ENCODE peak calls at places on chromosomes 5 and 9, in eight cellular contexts. M, T, U, H, F, P, L and I are unnamed samples.

GRCh38 chr9:97934321-97935115 is 3.5 kb downstream of the HEMGN start:
- DNase-seq in L (no peak), T (no peak), P (no peak), H (no peak), U (no peak), M (no peak), F (no peak), I (no peak)

GRCh38 chr9:29449294-29449693 is 1876.0 kb upstream of the C9orf72 start:
- DNase-seq in P (no peak), H (peak; percentile 39), L (no peak), T (no peak), U (no peak), F (no peak), M (no peak), I (no peak)

GRCh38 chr5:6419340-6419852 is 29.3 kb upstream of the UBE2QL1 start:
- DNase-seq in M (no peak), T (no peak), U (no peak), L (no peak), F (no peak), P (no peak), H (no peak), I (no peak)

GRCh38 chr9:124771867-124772621 is 933 bp upstream of the NR6A1 start:
- DNase-seq in P (peak; percentile 29), F (no peak), M (no peak), T (peak; percentile 72), U (no peak), H (peak; percentile 53), L (peak; percentile 63), I (peak; percentile 72)

GRCh38 chr5:57434227-57434640 is 48.4 kb downstream of the ACTBL2 start:
- DNase-seq in T (no peak), P (no peak), U (no peak), L (no peak), F (no peak), M (no peak), H (no peak), I (no peak)

GRCh38 chr5:127312131-127312530 is 21.5 kb downstream of the MEGF10 start:
- DNase-seq in P (no peak), M (no peak), U (no peak), T (no peak), F (no peak), L (no peak), H (no peak), I (no peak)

GRCh38 chr9:40925149-40925548 is 203.3 kb downstream of the FOXD4L6 start:
- DNase-seq in H (no peak), P (no peak), T (no peak), L (no peak), U (no peak), M (no peak), F (no peak), I (no peak)

GRCh38 chr5:92126182-92126581 is 743.1 kb upstream of the ARRDC3 start:
- DNase-seq in P (no peak), M (no peak), L (no peak), F (no peak), T (no peak), U (no peak), H (no peak), I (no peak)

GRCh38 chr5:37860206-37860605 is 20.4 kb upstream of the GDNF start:
- DNase-seq in F (no peak), P (no peak), U (no peak), M (no peak), H (no peak), T (no peak), L (no peak), I (no peak)

GRCh38 chr5:72682561-72682960 is 133.9 kb upstream of the TNPO1 start:
- DNase-seq in F (no peak), T (no peak), L (no peak), M (no peak), U (no peak), P (no peak), H (no peak), I (no peak)

GRCh38 chr5:132000677-132001453 is 10.6 kb downstream of the ACSL6 start:
- DNase-seq in U (no peak), T (no peak), P (peak; percentile 35), F (no peak), L (no peak), M (no peak), H (no peak), I (no peak)

GRCh38 chr5:106397700-106398099 is 1273.0 kb downstream of the EFNA5 start:
- DNase-seq in T (no peak), F (no peak), U (peak; percentile 95), H (no peak), M (no peak), L (peak; percentile 89), P (no peak), I (no peak)

GRCh38 chr5:154276932-154277331 is 86.4 kb downstream of the GALNT10 start:
- DNase-seq in L (no peak), H (no peak), F (no peak), T (no peak), U (peak; percentile 92), P (no peak), M (no peak), I (no peak)

GRCh38 chr5:138927979-138928378 is 52.8 kb upstream of the LRRTM2 start:
- DNase-seq in L (no peak), T (no peak), M (no peak), U (no peak), H (no peak), F (no peak), P (no peak), I (no peak)

GRCh38 chr5:159021360-159022177 is 78.1 kb downstream of the EBF1 start:
- DNase-seq in L (no peak), T (no peak), M (no peak), H (peak; percentile 8), U (no peak), F (no peak), P (no peak), I (no peak)

GRCh38 chr9:32426278-32426939 is 42.0 kb downstream of the ACO1 start:
- DNase-seq in L (no peak), M (no peak), P (no peak), T (no peak), U (peak; percentile 84), F (no peak), H (no peak), I (no peak)

GRCh38 chr5:77629553-77630245 is 8.8 kb downstream of the OTP start:
- DNase-seq in T (no peak), P (no peak), L (no peak), F (no peak), U (no peak), M (no peak), H (peak; percentile 63), I (peak; percentile 60)

GRCh38 chr5:169300468-169301385 is at the start of gene SLIT3:
- DNase-seq in P (no peak), H (peak; percentile 42), M (no peak), T (no peak), U (peak; percentile 52), L (no peak), F (no peak), I (peak; percentile 35)

GRCh38 chr9:133048595-133048994 is 13.2 kb upstream of the CEL start:
- DNase-seq in H (no peak), U (no peak), M (no peak), L (peak; percentile 3), P (no peak), T (no peak), F (no peak), I (no peak)

GRCh38 chr9:36450110-36450732 is 50.2 kb upstream of the RNF38 start:
- DNase-seq in H (peak; percentile 31), P (no peak), U (peak; percentile 38), L (peak; percentile 22), F (no peak), M (no peak), T (no peak), I (peak; percentile 29)

GRCh38 chr5:33834334-33834733 is 57.5 kb downstream of the ADAMTS12 start:
- DNase-seq in P (no peak), L (no peak), M (no peak), H (no peak), T (no peak), U (no peak), F (no peak), I (no peak)

GRCh38 chr5:1479581-1480188 is 34.4 kb upstream of the SLC6A3 start:
- DNase-seq in H (no peak), U (no peak), F (peak; percentile 23), L (no peak), P (peak; percentile 33), M (no peak), T (peak; percentile 66), I (peak; percentile 78)

GRCh38 chr9:20684865-20685696 is 1.0 kb downstream of the FOCAD start:
- DNase-seq in H (no peak), M (no peak), L (no peak), T (no peak), F (no peak), P (no peak), U (peak; percentile 51), I (no peak)

GRCh38 chr5:159774476-159775031 is 141.7 kb upstream of the ADRA1B start:
- DNase-seq in T (no peak), L (no peak), U (no peak), H (no peak), F (no peak), M (no peak), P (no peak), I (no peak)

GRCh38 chr9:129571298-129572051 is 49.4 kb downstream of the C9orf50 start:
- DNase-seq in M (no peak), T (no peak), F (no peak), L (no peak), U (no peak), H (no peak), P (no peak), I (no peak)

GRCh38 chr9:34337404-34337803 is 8.0 kb downstream of the NUDT2 start:
- DNase-seq in F (no peak), L (no peak), M (no peak), T (no peak), U (no peak), H (no peak), P (no peak), I (no peak)

GRCh38 chr5:132463808-132464154 is 26.8 kb downstream of the IRF1 start:
- DNase-seq in H (no peak), L (no peak), F (no peak), U (no peak), M (no peak), P (no peak), T (no peak), I (no peak)

GRCh38 chr9:125608488-125609224 is 98.4 kb downstream of the MAPKAP1 start:
- DNase-seq in H (peak; percentile 17), L (no peak), F (no peak), M (no peak), P (no peak), U (no peak), T (no peak), I (no peak)

GRCh38 chr5:79707535-79707934 is 17.9 kb downstream of the CMYA5 start:
- DNase-seq in F (no peak), H (no peak), L (no peak), P (no peak), T (peak; percentile 11), M (no peak), U (no peak), I (no peak)

GRCh38 chr9:93965830-93966577 is 10.8 kb upstream of the BARX1 start:
- DNase-seq in U (no peak), H (no peak), T (no peak), P (no peak), F (no peak), L (no peak), M (no peak), I (peak; percentile 7)

GRCh38 chr9:129936222-129936621 is 101.0 kb downstream of the USP20 start:
- DNase-seq in T (no peak), H (no peak), M (no peak), L (no peak), U (no peak), F (no peak), P (no peak), I (no peak)

GRCh38 chr5:73770172-73770571 is 144.2 kb downstream of the ARHGEF28 start:
- DNase-seq in F (no peak), U (no peak), T (no peak), P (no peak), L (no peak), M (no peak), H (no peak), I (no peak)

GRCh38 chr9:97723819-97724218 is 26.7 kb upstream of the XPA start:
- DNase-seq in T (no peak), U (no peak), M (no peak), F (no peak), L (no peak), H (no peak), P (no peak), I (no peak)

GRCh38 chr5:540215-541147 is 16.2 kb upstream of the SLC9A3 start:
- DNase-seq in U (no peak), T (no peak), H (no peak), P (no peak), L (no peak), F (no peak), M (no peak), I (no peak)